ENCODE peak calls at places on chromosome 12, in ten cellular contexts. T, K, I, N, C, Z, H, Y, Q and O are unnamed samples.

GRCh38 chr12:75636607-75637006 is 125.2 kb upstream of the KRR1 start:
- DNase-seq in T (no peak), H (no peak), Q (no peak), I (no peak), Z (no peak), K (no peak), C (no peak), Y (no peak), N (no peak), O (no peak)

GRCh38 chr12:65923228-65923627 is 98.9 kb downstream of the HMGA2 start:
- DNase-seq in Y (no peak), I (no peak), C (no peak), H (no peak), Z (no peak), K (no peak), T (no peak), Q (no peak), N (no peak), O (no peak)

GRCh38 chr12:132099739-132100138 is 44.4 kb downstream of the DDX51 start:
- DNase-seq in K (no peak), N (no peak), C (no peak), H (no peak), T (no peak), Y (no peak), I (no peak), Q (no peak), Z (no peak), O (no peak)

GRCh38 chr12:106247731-106248176 is at the start of gene CKAP4:
- DNase-seq in Y (no peak), Q (peak), C (peak), I (peak), Z (peak), N (no peak), T (peak), H (peak), K (peak), O (no peak)

GRCh38 chr12:116138781-116139180 is 138.7 kb downstream of the MED13L start:
- DNase-seq in Y (no peak), T (no peak), Q (no peak), I (no peak), Z (no peak), K (no peak), H (no peak), C (no peak), N (no peak), O (no peak)

GRCh38 chr12:53862831-53863230 is 75.8 kb upstream of the HOXC13 start:
- DNase-seq in H (no peak), C (no peak), K (no peak), T (no peak), Z (no peak), N (no peak), Y (no peak), I (no peak), Q (peak), O (no peak)

GRCh38 chr12:19528750-19529149 is 89.5 kb downstream of the AEBP2 start:
- DNase-seq in Q (no peak), I (no peak), C (no peak), K (no peak), T (no peak), N (no peak), H (no peak), Z (no peak), Y (no peak), O (no peak)

GRCh38 chr12:18576104-18576622 is 161.6 kb downstream of the PLCZ1 start:
- DNase-seq in N (no peak), C (no peak), K (no peak), Z (no peak), H (no peak), I (no peak), T (no peak), Q (no peak), Y (no peak), O (no peak)

GRCh38 chr12:43551971-43552559 is at the start of gene ADAMTS20:
- DNase-seq in C (no peak), H (no peak), Q (no peak), Z (no peak), I (no peak), Y (no peak), K (no peak), T (no peak), N (no peak), O (no peak)

GRCh38 chr12:113850309-113851056 is 115.6 kb downstream of the RBM19 start:
- DNase-seq in N (no peak), Q (no peak), Y (no peak), K (no peak), T (no peak), Z (no peak), I (no peak), C (peak), H (no peak), O (no peak)

GRCh38 chr12:28517101-28517500 is 326.8 kb downstream of the CCDC91 start:
- DNase-seq in I (no peak), Y (no peak), Q (no peak), H (no peak), N (no peak), Z (no peak), C (no peak), T (peak), K (no peak), O (no peak)

GRCh38 chr12:106126441-106127288 is 12.1 kb downstream of the NUAK1 start:
- DNase-seq in Q (no peak), H (no peak), I (no peak), C (no peak), K (no peak), N (no peak), T (no peak), Y (no peak), Z (no peak), O (no peak)

GRCh38 chr12:14185441-14186192 is 179.9 kb upstream of the ATF7IP start:
- DNase-seq in Z (peak), T (peak), C (no peak), I (peak), Q (peak), H (peak), Y (peak), N (no peak), K (peak), O (no peak)

GRCh38 chr12:130838284-130838950 is 633 bp downstream of the STX2 start:
- DNase-seq in T (peak), H (peak), Z (peak), I (no peak), N (no peak), C (no peak), K (peak), Y (no peak), Q (peak), O (no peak)

GRCh38 chr12:94689646-94690036 is 39.3 kb upstream of the TMCC3 start:
- DNase-seq in K (no peak), C (no peak), Z (no peak), H (no peak), N (no peak), I (no peak), Q (no peak), T (no peak), Y (no peak), O (no peak)

GRCh38 chr12:101051151-101051550 is 158.9 kb downstream of the SLC5A8 start:
- DNase-seq in Q (no peak), N (no peak), Y (no peak), C (no peak), K (no peak), I (no peak), Z (no peak), T (no peak), H (no peak), O (no peak)

GRCh38 chr12:65695077-65695865 is 129.0 kb upstream of the HMGA2 start:
- DNase-seq in K (peak), Z (no peak), Q (peak), T (peak), H (no peak), I (no peak), Y (peak), C (no peak), N (peak), O (peak)

GRCh38 chr12:78119351-78119918 is 288.7 kb downstream of the NAV3 start:
- DNase-seq in K (no peak), N (no peak), Q (no peak), I (no peak), Z (no peak), C (no peak), T (no peak), Y (no peak), H (no peak), O (no peak)

GRCh38 chr12:62700091-62700490 is 233.5 kb downstream of the MON2 start:
- DNase-seq in H (no peak), N (no peak), I (no peak), Y (no peak), K (no peak), Z (no peak), Q (no peak), T (no peak), C (no peak), O (no peak)

GRCh38 chr12:127479256-127479655 is 787.7 kb upstream of the TMEM132C start:
- DNase-seq in C (no peak), Y (no peak), H (no peak), Z (no peak), T (no peak), I (no peak), Q (no peak), N (no peak), K (no peak), O (no peak)

GRCh38 chr12:87413784-87414183 is 615.4 kb downstream of the C12orf50 start:
- DNase-seq in H (no peak), I (no peak), C (no peak), N (no peak), Q (no peak), Z (no peak), K (no peak), Y (no peak), T (peak), O (no peak)

GRCh38 chr12:123089125-123089524 is 61.8 kb downstream of the PITPNM2 start:
- DNase-seq in I (no peak), Q (no peak), Y (no peak), T (no peak), Z (no peak), C (no peak), K (no peak), N (no peak), H (no peak), O (no peak)

GRCh38 chr12:106171117-106171750 is 32.5 kb upstream of the NUAK1 start:
- DNase-seq in T (no peak), Q (no peak), N (no peak), H (no peak), I (no peak), Z (no peak), K (no peak), C (no peak), Y (no peak), O (no peak)

GRCh38 chr12:32881702-32882101 is 14.9 kb downstream of the PKP2 start:
- DNase-seq in Q (no peak), Z (no peak), T (no peak), Y (no peak), C (no peak), I (no peak), N (no peak), K (no peak), H (no peak), O (no peak)
- H3K27ac ChIP-seq in Q (no peak), Z (no peak), T (no peak), Y (no peak), C (peak), I (no peak), N (no peak), K (no peak), H (no peak), O (no peak)

DNA sequence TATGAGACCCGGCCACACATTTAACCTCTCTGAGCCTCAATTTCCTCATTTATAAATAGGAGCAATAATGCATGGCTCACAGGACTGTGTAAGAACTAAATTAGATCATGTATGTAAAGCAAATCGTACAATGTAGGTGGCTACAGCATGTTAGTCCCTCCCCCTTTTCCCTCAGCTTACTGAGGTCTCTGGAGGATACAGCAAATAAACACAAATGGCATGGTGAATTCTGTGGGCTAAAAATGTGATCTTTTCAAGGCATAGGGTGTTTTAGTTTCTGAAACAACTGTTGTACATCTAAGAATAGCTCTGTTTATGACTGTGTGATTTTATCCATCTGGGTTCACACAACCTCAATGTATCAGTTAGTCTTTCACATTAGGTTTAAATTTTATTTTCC is 121.2 kb upstream of the PLEKHG7 start:
- DNase-seq in Z (no peak), Q (no peak), C (no peak), H (no peak), N (no peak), I (no peak), Y (no peak), T (no peak), K (no peak), O (no peak)
- H3K27ac ChIP-seq in Z (no peak), Q (no peak), C (no peak), H (no peak), N (no peak), I (no peak), Y (no peak), T (no peak), K (no peak), O (no peak)

DNA sequence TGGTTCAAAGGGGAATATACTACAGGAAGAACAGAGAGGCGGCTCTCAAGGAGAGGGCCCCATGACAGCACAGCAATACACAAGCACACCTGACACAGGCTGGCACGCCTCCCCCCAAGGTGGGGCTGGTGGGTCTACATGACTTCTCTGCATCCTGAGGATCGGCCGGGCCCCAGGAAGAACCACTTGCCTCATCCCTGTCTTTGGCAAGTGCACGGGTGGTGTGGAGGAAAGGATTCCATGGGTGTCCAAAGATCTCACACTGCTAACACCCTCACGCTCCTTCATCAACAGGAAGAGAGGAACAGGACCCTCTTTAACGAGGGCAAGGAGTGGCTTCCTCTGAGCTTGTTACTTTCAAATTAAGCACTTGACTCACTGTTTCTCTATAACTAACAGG is 7.3 kb downstream of the VAMP1 start:
- DNase-seq in H (peak), I (no peak), K (no peak), Y (no peak), N (no peak), Z (peak), Q (no peak), C (no peak), T (peak), O (no peak)
- H3K27ac ChIP-seq in H (peak), I (no peak), K (peak), Y (no peak), N (no peak), Z (peak), Q (no peak), C (peak), T (no peak), O (no peak)

GRCh38 chr12:89117448-89118034 is 234.8 kb downstream of the DUSP6 start:
- DNase-seq in C (no peak), N (peak), Y (no peak), Q (peak), K (peak), Z (no peak), T (peak), H (no peak), I (peak), O (no peak)
- H3K27ac ChIP-seq in C (no peak), N (peak), Y (no peak), Q (peak), K (peak), Z (no peak), T (no peak), H (no peak), I (no peak), O (no peak)

DNA sequence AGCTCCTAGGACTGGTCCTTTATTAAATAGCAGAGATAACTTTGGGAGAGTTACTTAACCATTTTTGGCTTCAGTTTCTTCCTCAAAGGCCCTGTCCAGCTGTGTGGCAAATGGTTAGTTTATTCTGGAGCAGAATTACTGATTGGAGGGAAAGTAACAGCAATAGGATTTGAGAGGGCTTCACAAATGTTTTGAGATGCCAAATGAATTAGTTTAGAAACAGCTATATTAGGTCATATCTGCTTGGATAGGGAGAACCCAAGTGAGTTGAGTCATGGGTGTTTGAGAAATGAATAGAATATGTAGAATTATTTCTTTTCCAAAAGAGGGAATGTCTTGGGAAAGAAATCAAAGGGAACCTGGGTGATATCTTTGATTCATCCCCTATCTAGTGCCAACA is 17.5 kb downstream of the RASSF3 start:
- DNase-seq in N (no peak), H (no peak), T (peak), Y (peak), C (no peak), I (no peak), Z (no peak), Q (no peak), K (no peak), O (no peak)
- H3K27ac ChIP-seq in N (no peak), H (no peak), T (peak), Y (peak), C (peak), I (peak), Z (no peak), Q (no peak), K (peak), O (peak)

DNA sequence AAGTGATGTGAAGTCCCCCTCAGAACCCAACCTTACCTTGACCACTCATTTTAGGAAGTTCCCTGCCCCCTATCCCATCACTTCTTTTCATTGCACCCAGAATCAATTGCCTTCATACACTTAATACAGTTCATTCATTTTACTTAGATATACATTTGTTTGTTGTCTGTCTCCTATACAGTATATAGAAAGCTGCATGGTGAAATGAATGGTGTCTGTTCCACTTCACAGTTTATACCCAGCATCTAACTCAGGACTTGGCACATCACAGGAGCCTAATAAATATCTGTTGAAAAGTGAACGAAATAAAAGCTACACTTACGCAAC is 38.3 kb upstream of the TXNRD1 start:
- DNase-seq in Q (no peak), Z (no peak), I (no peak), H (no peak), Y (no peak), T (no peak), N (no peak), K (no peak), C (no peak), O (no peak)
- H3K27ac ChIP-seq in Q (peak), Z (no peak), I (peak), H (no peak), Y (peak), T (no peak), N (peak), K (peak), C (peak), O (peak)